ENCODE peak calls at places on chromosome 16, in six cellular contexts. T, R, J, M, D and K are unnamed samples.

GRCh38 chr16:65453646-65454045 is 331.8 kb upstream of the CDH11 start:
- DNase-seq in T (no peak), R (no peak), J (no peak), M (no peak), D (no peak), K (no peak)

GRCh38 chr16:79008869-79009179 is 591.7 kb downstream of the MAF start:
- DNase-seq in T (no peak), R (no peak), J (no peak), M (no peak), D (no peak), K (no peak)

GRCh38 chr16:74226361-74226979 is 70.1 kb upstream of the PSMD7 start:
- DNase-seq in T (no peak), R (peak), J (no peak), M (peak), D (no peak), K (no peak)

GRCh38 chr16:72467157-72467759 is 295.3 kb upstream of the PMFBP1 start:
- DNase-seq in T (no peak), R (peak), J (no peak), M (peak), D (no peak), K (no peak)

GRCh38 chr16:15990902-15991301 is 41.5 kb downstream of the ABCC1 start:
- DNase-seq in T (no peak), R (no peak), J (no peak), M (no peak), D (no peak), K (no peak)

GRCh38 chr16:70476272-70477020 is 22.1 kb downstream of the FCSK start:
- DNase-seq in T (no peak), R (peak), J (peak), M (peak), D (no peak), K (peak)

GRCh38 chr16:14961405-14962186 is 13.2 kb upstream of the PDXDC1 start:
- DNase-seq in T (no peak), R (no peak), J (no peak), M (no peak), D (no peak), K (no peak)

GRCh38 chr16:9650284-9650683 is 531.9 kb downstream of the GRIN2A start:
- DNase-seq in T (no peak), R (no peak), J (no peak), M (no peak), D (no peak), K (no peak)

GRCh38 chr16:2016407-2016922 is 3.1 kb upstream of the NPW start:
- DNase-seq in T (no peak), R (no peak), J (peak), M (no peak), D (no peak), K (no peak)

GRCh38 chr16:67396159-67396774 is 3.0 kb upstream of the TPPP3 start:
- DNase-seq in T (no peak), R (peak), J (peak), M (peak), D (no peak), K (no peak)

GRCh38 chr16:57372372-57373116 is at the start of gene CX3CL1:
- DNase-seq in T (no peak), R (peak), J (peak), M (peak), D (no peak), K (no peak)

GRCh38 chr16:70534949-70535348 is 11.3 kb downstream of the SF3B3 start:
- DNase-seq in T (no peak), R (no peak), J (no peak), M (no peak), D (no peak), K (no peak)

DNA sequence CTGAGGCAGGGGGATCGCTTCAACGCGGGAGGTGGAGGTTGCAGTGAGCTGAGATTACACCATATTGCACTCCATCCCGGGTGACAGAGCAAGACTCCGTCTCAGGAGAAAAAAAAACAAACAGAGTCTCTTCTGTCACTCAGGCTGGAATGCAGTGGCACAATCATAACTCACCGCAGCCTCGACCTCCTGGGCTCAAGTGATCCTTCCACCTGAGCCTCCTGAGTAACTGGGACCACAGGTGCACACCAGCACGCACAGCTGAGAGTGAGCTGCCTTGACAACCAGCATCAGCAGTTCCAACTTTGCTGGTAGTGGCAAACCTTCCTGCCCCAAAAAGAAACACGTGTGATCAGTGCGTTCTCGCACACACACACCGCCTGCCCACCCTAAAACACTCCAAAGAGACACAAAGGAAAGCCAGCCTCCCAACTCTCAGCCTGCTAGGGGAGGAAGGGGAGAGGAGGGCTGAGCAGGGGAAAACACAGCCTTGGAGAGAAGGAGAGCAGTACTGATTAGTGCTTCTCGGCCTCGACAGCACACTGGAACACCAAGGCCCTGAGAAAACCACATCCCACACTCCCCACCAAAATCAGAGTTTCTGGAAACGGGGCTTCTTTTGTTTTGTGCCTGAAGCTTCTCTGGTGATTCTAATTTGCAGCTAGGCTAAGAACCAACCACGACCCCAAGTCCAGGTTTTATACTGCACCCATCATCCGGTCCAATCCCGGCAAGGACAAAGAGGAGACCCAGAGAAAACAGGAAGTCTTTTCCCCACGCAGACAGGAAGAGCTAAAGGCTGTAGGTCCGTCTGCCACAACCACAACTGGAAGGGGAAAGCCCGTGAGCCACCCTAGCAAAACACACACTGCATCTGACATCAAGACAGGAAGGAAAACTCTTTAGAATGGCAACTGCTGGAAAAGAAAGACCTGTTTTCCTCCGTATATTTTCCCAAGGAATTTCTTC is 28.8 kb downstream of the ZCCHC14 start:
- DNase-seq in T (peak), R (peak), J (no peak), M (no peak), D (no peak), K (no peak)
- H3K4me3 ChIP-seq in T (peak), R (peak), J (peak), M (peak), D (peak), K (no peak)

GRCh38 chr16:84826558-84826941 is 6.8 kb downstream of the CRISPLD2 start:
- DNase-seq in T (no peak), R (peak), J (no peak), M (peak), D (no peak), K (no peak)

GRCh38 chr16:84827897-84828296 is 8.1 kb downstream of the CRISPLD2 start:
- DNase-seq in T (no peak), R (no peak), J (no peak), M (no peak), D (no peak), K (no peak)

GRCh38 chr16:84827131-84827574 is 7.4 kb downstream of the CRISPLD2 start:
- DNase-seq in T (no peak), R (peak), J (no peak), M (peak), D (no peak), K (no peak)

GRCh38 chr16:84823926-84824325 is 4.1 kb downstream of the CRISPLD2 start:
- DNase-seq in T (no peak), R (no peak), J (no peak), M (no peak), D (no peak), K (no peak)

GRCh38 chr16:84825896-84826557 is 6.2 kb downstream of the CRISPLD2 start:
- DNase-seq in T (no peak), R (peak), J (no peak), M (peak), D (no peak), K (no peak)
- H3K4me3 ChIP-seq in T (no peak), R (no peak), J (no peak), M (no peak), D (no peak), K (no peak)

DNA sequence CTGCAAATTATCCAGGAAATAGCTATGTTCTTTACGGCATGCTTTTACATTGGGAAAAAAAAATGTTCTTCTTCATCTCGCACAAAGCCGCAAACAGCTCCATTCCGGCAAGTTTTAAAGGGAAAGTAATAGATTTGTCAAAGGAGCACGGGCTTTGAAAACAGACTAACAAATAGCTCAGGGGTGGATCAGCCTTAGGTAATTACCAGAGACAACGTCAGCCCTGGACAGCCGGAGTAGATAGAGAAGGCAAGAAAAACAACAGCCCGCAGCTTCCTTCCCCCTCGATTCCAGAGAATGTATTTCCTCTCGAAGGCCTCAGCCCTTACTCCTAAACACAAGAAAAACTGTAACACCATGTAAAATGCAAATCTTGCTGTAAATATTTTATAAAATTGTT is 222.5 kb downstream of the C16orf78 start:
- DNase-seq in T (no peak), R (no peak), J (no peak), M (peak), D (no peak), K (no peak)
- H3K4me3 ChIP-seq in T (no peak), R (no peak), J (no peak), M (peak), D (no peak), K (peak)

GRCh38 chr16:75806487-75806886 is 80.2 kb upstream of the CPHXL start:
- DNase-seq in T (no peak), R (no peak), J (no peak), M (no peak), D (no peak), K (no peak)
- H3K4me3 ChIP-seq in T (no peak), R (no peak), J (no peak), M (no peak), D (no peak), K (no peak)

GRCh38 chr16:12119562-12119961 is 143.0 kb downstream of the SNX29 start:
- DNase-seq in T (no peak), R (peak), J (peak), M (peak), D (no peak), K (no peak)
- H3K4me3 ChIP-seq in T (no peak), R (no peak), J (no peak), M (no peak), D (no peak), K (no peak)